ENCODE peak calls at places on chromosomes 5 and 9, in six cellular contexts. One of them, this sample, is unnamed.

GRCh38 chr5:151923865-151924264 is 786 bp downstream of the GLRA1 start:
- DNase-seq in H54: no peak
- DNase-seq in hypothalamus: no peak
- DNase-seq in OCI-M1: peak; percentile 22
- DNase-seq in NCI-H774: peak; percentile 44
- DNase-seq in ACHN: no peak
- DNase-seq in this sample: peak; percentile 7

GRCh38 chr9:132834343-132834742 is 43.7 kb downstream of the AK8 start:
- DNase-seq in H54: no peak
- DNase-seq in hypothalamus: no peak
- DNase-seq in OCI-M1: no peak
- DNase-seq in NCI-H774: no peak
- DNase-seq in ACHN: no peak
- DNase-seq in this sample: no peak

GRCh38 chr5:2251751-2252150 is 369.0 kb upstream of the IRX4 start:
- DNase-seq in H54: no peak
- DNase-seq in hypothalamus: no peak
- DNase-seq in OCI-M1: no peak
- DNase-seq in NCI-H774: no peak
- DNase-seq in ACHN: no peak
- DNase-seq in this sample: no peak

GRCh38 chr9:107266624-107267369 is 16.3 kb upstream of the RAD23B start:
- DNase-seq in H54: no peak
- DNase-seq in hypothalamus: no peak
- DNase-seq in OCI-M1: no peak
- DNase-seq in NCI-H774: no peak
- DNase-seq in ACHN: no peak
- DNase-seq in this sample: no peak

GRCh38 chr5:133691448-133691847 is 79.1 kb upstream of the FSTL4 start:
- DNase-seq in H54: no peak
- DNase-seq in hypothalamus: no peak
- DNase-seq in OCI-M1: no peak
- DNase-seq in NCI-H774: no peak
- DNase-seq in ACHN: no peak
- DNase-seq in this sample: no peak

GRCh38 chr9:127828262-127829031 is 25.8 kb downstream of the FPGS start:
- DNase-seq in H54: no peak
- DNase-seq in hypothalamus: no peak
- DNase-seq in OCI-M1: no peak
- DNase-seq in NCI-H774: peak; percentile 60
- DNase-seq in ACHN: peak; percentile 70
- DNase-seq in this sample: no peak

GRCh38 chr9:137582286-137582860 is 3.6 kb upstream of the DPH7 start:
- DNase-seq in H54: peak; percentile 51
- DNase-seq in hypothalamus: no peak
- DNase-seq in OCI-M1: peak; percentile 23
- DNase-seq in NCI-H774: no peak
- DNase-seq in ACHN: peak; percentile 24
- DNase-seq in this sample: peak; percentile 28

GRCh38 chr9:122350577-122351355 is 20.1 kb upstream of the PTGS1 start:
- DNase-seq in H54: peak; percentile 99
- DNase-seq in hypothalamus: peak; percentile 74
- DNase-seq in OCI-M1: peak; percentile 91
- DNase-seq in NCI-H774: peak; percentile 78
- DNase-seq in ACHN: peak; percentile 65
- DNase-seq in this sample: peak; percentile 63

GRCh38 chr5:168364738-168365550 is 73.5 kb downstream of the WWC1 start:
- DNase-seq in H54: no peak
- DNase-seq in hypothalamus: no peak
- DNase-seq in OCI-M1: no peak
- DNase-seq in NCI-H774: no peak
- DNase-seq in ACHN: peak; percentile 52
- DNase-seq in this sample: no peak

GRCh38 chr9:4068449-4068848 is 231.4 kb downstream of the GLIS3 start:
- DNase-seq in H54: no peak
- DNase-seq in hypothalamus: no peak
- DNase-seq in OCI-M1: no peak
- DNase-seq in NCI-H774: no peak
- DNase-seq in ACHN: no peak
- DNase-seq in this sample: no peak

This sample was measured in CD4-positive, CD25-positive, alpha-beta regulatory T cell.